ENCODE peak calls at places on chromosomes 16 and 17, in seven cellular contexts. V is fibroblast of lung, C is HCT116, H is mucosa of descending colon, M is GM23248, R is lower leg skin, S is HL-60. L is an unnamed sample.
A peak's percentile ranks its signal among the peaks of the same experiment; 100 is the strongest.

GRCh38 chr16:70694088-70694487 is 8.2 kb upstream of the MTSS2 start:
- DNase-seq in V (peak; percentile 74), C (no peak), H (no peak), M (peak; percentile 89), R (no peak), S (no peak), L (no peak)

GRCh38 chr17:44087319-44087718 is 16.8 kb downstream of the G6PC3 start:
- DNase-seq in V (no peak), C (no peak), H (no peak), M (no peak), R (no peak), S (no peak), L (no peak)

GRCh38 chr16:50671644-50672260 is 9.4 kb downstream of the SNX20 start:
- DNase-seq in V (peak; percentile 39), C (peak; percentile 64), H (no peak), M (no peak), R (no peak), S (peak; percentile 78), L (no peak)

GRCh38 chr17:49817993-49818392 is 29.5 kb downstream of the KAT7 start:
- DNase-seq in V (no peak), C (no peak), H (no peak), M (no peak), R (no peak), S (no peak), L (no peak)

GRCh38 chr17:45313927-45314760 is 2.7 kb downstream of the MAP3K14 start:
- DNase-seq in V (no peak), C (no peak), H (no peak), M (no peak), R (no peak), S (no peak), L (no peak)

GRCh38 chr16:1823821-1824220 is 2.8 kb downstream of the HAGH start:
- DNase-seq in V (peak; percentile 56), C (no peak), H (no peak), M (no peak), R (no peak), S (peak; percentile 64), L (peak; percentile 41)

GRCh38 chr17:74757931-74758845 is 9.8 kb downstream of the NHERF1 start:
- DNase-seq in V (peak; percentile 62), C (no peak), H (peak; percentile 63), M (no peak), R (no peak), S (no peak), L (peak; percentile 45)

GRCh38 chr16:2686912-2687507 is 4.7 kb downstream of the KCTD5 start:
- DNase-seq in V (no peak), C (no peak), H (peak; percentile 79), M (no peak), R (no peak), S (no peak), L (no peak)

GRCh38 chr17:28047806-28048205 is 5.3 kb downstream of the NLK start:
- DNase-seq in V (no peak), C (no peak), H (no peak), M (no peak), R (no peak), S (no peak), L (no peak)

GRCh38 chr16:85390511-85391174 is 222.5 kb upstream of the GSE1 start:
- DNase-seq in V (peak; percentile 94), C (peak; percentile 66), H (peak; percentile 87), M (peak; percentile 97), R (peak; percentile 83), S (no peak), L (peak; percentile 68)

GRCh38 chr17:34579017-34579946 is at the start of gene TMEM132E:
- DNase-seq in V (peak; percentile 4), C (no peak), H (no peak), M (peak; percentile 51), R (no peak), S (no peak), L (peak; percentile 37)

GRCh38 chr17:17769869-17770361 is 66.9 kb downstream of the SREBF1 start:
- DNase-seq in V (no peak), C (no peak), H (peak; percentile 45), M (no peak), R (no peak), S (no peak), L (no peak)

GRCh38 chr17:52071712-52072111 is 86.8 kb downstream of the CA10 start:
- DNase-seq in V (no peak), C (no peak), H (no peak), M (no peak), R (no peak), S (no peak), L (no peak)

GRCh38 chr17:30961213-30962188 is 9.3 kb upstream of the RNF135 start:
- DNase-seq in V (no peak), C (no peak), H (no peak), M (peak; percentile 68), R (no peak), S (no peak), L (no peak)

GRCh38 chr17:36901506-36901905 is 35.8 kb upstream of the LHX1 start:
- DNase-seq in V (no peak), C (no peak), H (no peak), M (peak; percentile 18), R (no peak), S (no peak), L (no peak)

GRCh38 chr17:63035695-63036094 is 69.7 kb downstream of the TANC2 start:
- DNase-seq in V (no peak), C (no peak), H (no peak), M (peak; percentile 24), R (no peak), S (no peak), L (no peak)

GRCh38 chr16:21659124-21659523 is 4.6 kb upstream of the OTOA start:
- DNase-seq in V (no peak), C (no peak), H (no peak), M (no peak), R (no peak), S (no peak), L (no peak)

GRCh38 chr17:12571606-12572005 is 94.1 kb upstream of the MYOCD start:
- DNase-seq in V (no peak), C (no peak), H (no peak), M (no peak), R (no peak), S (no peak), L (no peak)

GRCh38 chr17:51275381-51275780 is 15.0 kb downstream of the UTP18 start:
- DNase-seq in V (peak; percentile 42), C (no peak), H (no peak), M (peak; percentile 84), R (no peak), S (no peak), L (no peak)

GRCh38 chr17:31830971-31831755 is 27.9 kb downstream of the COPRS start:
- DNase-seq in V (peak; percentile 55), C (no peak), H (no peak), M (no peak), R (no peak), S (no peak), L (no peak)

GRCh38 chr16:48687421-48688038 is 77.5 kb upstream of the N4BP1 start:
- DNase-seq in V (peak; percentile 75), C (peak; percentile 60), H (peak; percentile 43), M (peak; percentile 83), R (no peak), S (peak; percentile 17), L (peak; percentile 32)

GRCh38 chr16:28537076-28537475 is 1.7 kb downstream of the NUPR1 start:
- DNase-seq in V (no peak), C (no peak), H (no peak), M (no peak), R (peak; percentile 76), S (no peak), L (no peak)

GRCh38 chr17:57902800-57903759 is 52.1 kb downstream of the CUEDC1 start:
- DNase-seq in V (peak; percentile 77), C (peak; percentile 92), H (peak; percentile 87), M (peak; percentile 93), R (peak; percentile 79), S (peak; percentile 86), L (peak; percentile 87)

GRCh38 chr16:30948956-30949654 is at the start of gene ORAI3:
- DNase-seq in V (peak; percentile 63), C (no peak), H (peak; percentile 91), M (peak; percentile 86), R (peak; percentile 75), S (peak; percentile 80), L (peak; percentile 84)
- H3K4me3 ChIP-seq in V (peak within 1 kb of the TSS; percentile 89), C (peak within 1 kb of the TSS; percentile 65), H (peak within 1 kb of the TSS; percentile 56), M (peak within 1 kb of the TSS; percentile 95), R (peak within 1 kb of the TSS; percentile 92), S (peak within 1 kb of the TSS; percentile 47), L (peak within 1 kb of the TSS; percentile 100)

GRCh38 chr16:15854061-15854460 is 2.8 kb downstream of the MYH11 start:
- DNase-seq in V (no peak), C (no peak), H (no peak), M (no peak), R (no peak), S (no peak), L (no peak)
- H3K4me3 ChIP-seq in V (no peak overlapping the region), C (no peak overlapping the region), H (no peak overlapping the region), M (no peak overlapping the region), R (no peak overlapping the region), S (no peak overlapping the region), L (no peak overlapping the region)

DNA sequence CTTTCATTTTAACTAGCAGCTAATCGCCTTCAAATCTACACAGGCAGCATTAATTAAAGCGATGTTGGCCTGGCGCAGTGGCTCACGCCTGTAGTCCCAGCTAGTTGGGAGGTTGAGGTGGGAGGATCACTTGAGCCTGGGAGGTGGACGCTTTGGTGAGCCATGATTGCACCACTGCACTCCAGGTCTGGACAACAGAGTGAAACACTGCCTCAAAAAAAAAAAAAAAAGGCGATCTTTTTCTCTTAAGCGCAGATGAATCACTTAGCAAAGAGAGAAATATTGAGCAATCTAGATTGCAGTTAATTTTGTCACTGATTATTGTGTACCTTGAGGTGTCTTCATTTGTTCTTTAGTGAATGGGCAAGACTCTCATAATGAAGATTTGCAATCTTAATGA is 12.4 kb downstream of the SNTB2 start:
- DNase-seq in V (peak; percentile 68), C (no peak), H (no peak), M (peak; percentile 91), R (no peak), S (peak; percentile 59), L (no peak)
- H3K4me3 ChIP-seq in V (no peak overlapping the region), C (no peak overlapping the region), H (no peak overlapping the region), M (no peak overlapping the region), R (no peak overlapping the region), S (no peak overlapping the region), L (no peak overlapping the region)

DNA sequence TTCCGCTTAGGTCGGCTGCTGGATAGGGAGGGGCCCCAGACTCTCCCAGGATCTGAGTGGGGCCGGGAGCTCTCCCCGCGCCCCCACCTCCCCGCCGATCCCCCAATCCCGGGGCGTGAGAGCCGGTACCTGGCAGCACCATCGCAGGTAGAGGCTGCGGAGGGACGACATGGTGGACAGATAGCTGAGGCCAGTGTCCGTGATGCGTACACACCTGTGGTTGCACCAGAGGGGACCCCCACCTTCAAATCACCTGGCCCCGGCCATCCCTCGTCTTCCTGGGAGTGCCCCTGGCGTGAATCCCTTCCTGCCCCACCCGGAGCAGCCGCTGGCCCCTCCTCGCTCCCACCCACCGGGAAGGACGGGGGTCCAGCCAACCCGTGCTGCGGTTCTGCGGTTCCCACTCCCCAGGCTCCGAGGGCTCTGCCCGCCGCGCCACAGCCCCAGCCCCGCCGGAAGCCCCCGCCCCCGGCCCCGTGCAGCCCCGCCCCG is 4.7 kb upstream of the WDR24 start:
- DNase-seq in V (no peak), C (no peak), H (peak; percentile 79), M (no peak), R (no peak), S (no peak), L (no peak)
- H3K4me3 ChIP-seq in V (no peak overlapping the region), C (peak overlapping the region; percentile 47), H (no peak overlapping the region), M (no peak overlapping the region), R (peak overlapping the region; percentile 19), S (no peak overlapping the region), L (peak overlapping the region; percentile 23)

L was measured in left ventricle myocardium inferior.